ENCODE peak calls at places on chromosome 6, in eight cellular contexts. E is psoas muscle, A is ovary, K is lower leg skin, T is tibial nerve, I is brain microvascular endothelial cell, L is fibroblast of mammary gland, P is endodermal cell. X is an unnamed sample.

GRCh38 chr6:158237656-158238055 is 69.5 kb downstream of the GTF2H5 start:
- DNase-seq in A (no peak), E (no peak), L (no peak), I (no peak), T (no peak), P (no peak), K (no peak), X (no peak)

GRCh38 chr6:24522090-24522820 is 27.5 kb downstream of the ALDH5A1 start:
- DNase-seq in I (no peak), A (peak), T (no peak), E (no peak), P (no peak), L (peak), K (no peak), X (no peak)

GRCh38 chr6:139778688-139779087 is 404.2 kb upstream of the CITED2 start:
- DNase-seq in T (no peak), K (no peak), P (no peak), E (no peak), L (peak), A (no peak), I (peak), X (no peak)

GRCh38 chr6:2019051-2019450 is 226.4 kb downstream of the GMDS start:
- DNase-seq in A (no peak), I (no peak), E (no peak), P (no peak), L (no peak), K (no peak), T (no peak), X (no peak)

GRCh38 chr6:162226810-162227209 is 500.8 kb downstream of the PRKN start:
- DNase-seq in I (no peak), P (no peak), E (no peak), T (no peak), A (no peak), L (no peak), K (no peak), X (no peak)

GRCh38 chr6:148365037-148365436 is 22.4 kb downstream of the SASH1 start:
- DNase-seq in L (no peak), I (no peak), P (no peak), T (no peak), A (no peak), K (no peak), E (no peak), X (no peak)

GRCh38 chr6:46719099-46719498 is 16.1 kb downstream of the PLA2G7 start:
- DNase-seq in T (no peak), K (no peak), L (peak), P (no peak), A (no peak), E (no peak), I (peak), X (peak)

GRCh38 chr6:46612645-46613044 is 40.0 kb downstream of the CYP39A1 start:
- DNase-seq in L (no peak), I (no peak), E (no peak), P (no peak), A (no peak), T (no peak), K (no peak), X (no peak)

GRCh38 chr6:64732888-64733287 is 974.1 kb downstream of the EYS start:
- DNase-seq in I (no peak), K (no peak), P (no peak), L (no peak), E (no peak), T (no peak), A (no peak), X (peak)

GRCh38 chr6:14255916-14256315 is 138.3 kb downstream of the CD83 start:
- DNase-seq in T (no peak), P (no peak), L (no peak), I (no peak), A (no peak), K (no peak), E (no peak), X (no peak)

GRCh38 chr6:167764713-167765479 is 61.8 kb upstream of the AFDN start:
- DNase-seq in L (no peak), T (no peak), A (no peak), K (peak), E (no peak), I (no peak), P (peak), X (no peak)

GRCh38 chr6:72554761-72555221 is 67.1 kb upstream of the KCNQ5 start:
- DNase-seq in P (no peak), I (peak), K (no peak), E (no peak), T (no peak), L (no peak), A (no peak), X (no peak)

GRCh38 chr6:109358204-109358603 is 24.1 kb downstream of the CD164 start:
- DNase-seq in E (no peak), T (no peak), I (no peak), L (no peak), P (no peak), K (no peak), A (no peak), X (no peak)

GRCh38 chr6:149766156-149766768 is 16.7 kb downstream of the PCMT1 start:
- DNase-seq in I (peak), K (no peak), E (no peak), P (no peak), T (no peak), A (no peak), L (peak), X (peak)

GRCh38 chr6:46900266-46900665 is 21.5 kb downstream of the ADGRF5 start:
- DNase-seq in P (no peak), T (no peak), I (no peak), A (no peak), K (no peak), E (no peak), L (no peak), X (no peak)

GRCh38 chr6:118704911-118705310 is 53.5 kb upstream of the CEP85L start:
- DNase-seq in I (peak), K (no peak), A (no peak), E (no peak), L (no peak), T (no peak), P (no peak), X (no peak)

GRCh38 chr6:141265748-141266647 is 866.7 kb upstream of the GJE1 start:
- DNase-seq in L (peak), K (no peak), I (no peak), A (no peak), E (no peak), P (no peak), T (no peak), X (no peak)

GRCh38 chr6:3601570-3601969 is 144.7 kb upstream of the SLC22A23 start:
- DNase-seq in E (no peak), I (no peak), A (no peak), K (no peak), P (no peak), T (no peak), L (no peak), X (no peak)

GRCh38 chr6:124881898-124882579 is 80.2 kb upstream of the RNF217 start:
- DNase-seq in K (no peak), T (no peak), I (peak), P (no peak), A (no peak), L (peak), E (no peak), X (peak)

GRCh38 chr6:24709014-24709711 is 9.8 kb downstream of the C6orf62 start:
- DNase-seq in P (no peak), I (no peak), L (no peak), E (no peak), A (no peak), K (no peak), T (no peak), X (no peak)

GRCh38 chr6:90478278-90478677 is 108.6 kb downstream of the MAP3K7 start:
- DNase-seq in P (peak), A (no peak), E (no peak), K (no peak), T (no peak), L (no peak), I (no peak), X (no peak)

GRCh38 chr6:48378874-48379407 is 267.9 kb upstream of the PTCHD4 start:
- DNase-seq in L (no peak), T (no peak), P (no peak), A (no peak), E (no peak), I (no peak), K (no peak), X (no peak)

GRCh38 chr6:125679651-125680050 is 69.8 kb upstream of the HEY2 start:
- DNase-seq in I (no peak), P (no peak), K (no peak), E (no peak), T (no peak), A (no peak), L (no peak), X (no peak)

GRCh38 chr6:88161921-88162320 is 4.2 kb downstream of the CNR1 start:
- DNase-seq in I (no peak), K (no peak), E (no peak), A (no peak), L (no peak), T (no peak), P (no peak), X (no peak)

DNA sequence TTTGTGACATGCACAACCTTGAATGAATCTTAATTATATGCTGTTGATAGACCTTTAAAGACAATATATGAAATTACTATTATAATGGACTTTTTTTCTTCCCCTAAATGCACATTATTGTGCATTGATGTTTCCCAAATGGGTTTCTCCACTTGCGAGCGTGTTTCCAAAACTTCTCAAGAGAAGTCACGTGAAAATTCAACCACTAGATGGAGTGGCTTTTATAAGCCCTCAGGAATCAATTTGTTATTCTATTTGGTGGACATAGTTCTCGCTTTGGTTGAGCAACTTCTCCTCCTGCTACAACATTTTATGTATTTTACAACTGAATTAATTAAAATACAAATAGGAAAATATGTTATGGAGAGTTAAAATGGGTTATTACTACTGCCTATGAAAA is 9.0 kb downstream of the CNR1 start:
- DNase-seq in I (no peak), P (no peak), A (no peak), E (no peak), T (no peak), K (no peak), L (peak), X (no peak)
- TF ChIP-seq CTCF in I (peak), P (peak), A (no peak), E (no peak), T (no peak), K (no peak), L (no peak), X (no peak)

DNA sequence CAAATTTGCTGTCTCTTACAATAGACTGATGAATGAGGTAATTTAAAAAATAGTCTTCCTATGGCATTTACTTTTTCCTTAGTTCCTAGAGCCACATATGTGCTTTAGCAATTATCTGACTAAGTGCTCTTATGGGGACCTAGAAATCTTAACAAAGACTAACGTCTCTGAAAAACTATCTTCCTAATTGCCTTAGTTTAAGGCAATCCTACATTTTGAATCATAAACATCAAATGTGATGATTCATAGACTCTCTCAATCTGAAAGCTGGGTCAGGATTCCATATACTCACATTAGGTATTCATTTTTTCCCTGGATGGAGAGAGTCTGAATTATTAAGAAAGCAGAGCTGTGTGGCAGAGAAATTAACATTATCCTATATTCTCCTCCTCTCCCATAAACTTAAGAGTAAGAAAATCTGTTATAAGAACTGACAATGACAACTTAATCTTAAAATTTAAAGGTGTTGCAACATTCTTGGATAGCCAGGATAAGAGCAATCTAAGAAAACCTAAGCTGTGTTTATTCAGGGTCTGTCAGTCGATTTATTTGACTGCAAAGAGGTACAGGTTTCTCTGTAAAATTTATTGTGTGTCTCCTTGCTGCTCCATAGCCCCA is 1.7 kb upstream of the PRL start:
- DNase-seq in L (peak), K (no peak), P (no peak), A (no peak), T (no peak), I (no peak), E (no peak), X (peak)
- TF ChIP-seq CTCF in L (no peak), K (no peak), P (no peak), A (no peak), T (no peak), I (no peak), E (no peak), X (no peak)

GRCh38 chr6:135002229-135002844 is 52.3 kb downstream of the HBS1L start:
- DNase-seq in T (no peak), A (no peak), K (no peak), L (peak), P (no peak), E (no peak), I (no peak), X (peak)
- TF ChIP-seq CTCF in T (peak), A (peak), K (no peak), L (peak), P (peak), E (peak), I (peak), X (peak)

GRCh38 chr6:28922841-28923317 is 906 bp downstream of the TRIM27 start:
- DNase-seq in A (no peak), E (no peak), I (peak), P (no peak), K (no peak), L (peak), T (peak), X (peak)

GRCh38 chr6:28927856-28928255 is 4.1 kb upstream of the TRIM27 start:
- DNase-seq in K (no peak), A (no peak), I (no peak), L (no peak), T (no peak), E (no peak), P (no peak), X (no peak)

GRCh38 chr6:28922004-28922840 is 1.6 kb downstream of the TRIM27 start:
- DNase-seq in K (no peak), A (no peak), I (peak), L (peak), T (no peak), E (no peak), P (no peak), X (peak)

GRCh38 chr6:28920281-28920680 is 3.5 kb downstream of the TRIM27 start:
- DNase-seq in K (no peak), P (no peak), A (no peak), E (no peak), T (no peak), I (no peak), L (no peak), X (no peak)

GRCh38 chr6:28923318-28924102 is at the start of gene TRIM27:
- DNase-seq in K (peak), I (peak), L (peak), T (peak), E (peak), P (peak), A (peak), X (peak)
- TF ChIP-seq CTCF in K (no peak), I (no peak), L (no peak), T (no peak), E (peak), P (no peak), A (peak), X (no peak)

GRCh38 chr6:69722683-69723082 is 74.1 kb downstream of the LMBRD1 start:
- DNase-seq in I (no peak), P (no peak), T (no peak), E (no peak), L (no peak), K (no peak), A (no peak), X (no peak)

DNA sequence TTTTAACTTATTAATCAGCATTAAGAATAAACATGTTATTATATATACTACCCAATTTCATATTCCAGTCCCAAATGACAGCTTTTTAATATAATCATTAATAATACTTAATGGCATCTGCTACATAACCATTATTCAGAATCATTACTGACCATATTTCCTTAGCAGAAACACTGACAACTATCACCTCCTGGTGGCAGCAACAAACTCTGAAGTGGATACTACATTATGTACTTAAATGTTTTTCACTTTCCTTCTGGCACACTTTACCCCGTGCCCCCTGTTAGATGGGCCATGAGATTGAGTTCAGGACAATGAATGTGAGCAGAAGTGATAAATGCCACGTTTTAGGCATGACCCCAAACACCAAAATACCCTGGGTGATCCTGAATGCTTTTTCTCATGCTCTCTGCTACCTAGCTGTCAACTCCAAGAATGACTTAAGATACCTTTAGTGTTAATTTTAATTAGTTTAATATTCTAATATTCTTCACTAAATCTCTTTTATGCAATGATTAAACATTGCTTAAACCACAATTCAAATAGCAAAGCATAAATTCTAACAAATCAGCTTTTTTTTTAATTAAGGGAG is 77.1 kb downstream of the LMBRD1 start:
- DNase-seq in A (no peak), P (peak), T (no peak), L (peak), I (peak), E (no peak), K (no peak), X (peak)
- TF ChIP-seq CTCF in A (no peak), P (peak), T (no peak), L (peak), I (peak), E (peak), K (no peak), X (peak)

GRCh38 chr6:105300090-105300489 is 102.8 kb downstream of the PREP start:
- DNase-seq in L (peak), I (no peak), E (no peak), P (no peak), A (no peak), K (no peak), T (no peak), X (no peak)

GRCh38 chr6:105304366-105304765 is 98.5 kb downstream of the PREP start:
- DNase-seq in K (no peak), E (no peak), I (no peak), T (no peak), L (no peak), A (no peak), P (no peak), X (no peak)

GRCh38 chr6:105301756-105302616 is 100.9 kb downstream of the PREP start:
- DNase-seq in P (no peak), K (no peak), L (no peak), T (no peak), A (no peak), I (no peak), E (no peak), X (no peak)

GRCh38 chr6:105301072-105301503 is 101.8 kb downstream of the PREP start:
- DNase-seq in P (no peak), L (no peak), E (no peak), A (no peak), I (no peak), T (no peak), K (no peak), X (no peak)

DNA sequence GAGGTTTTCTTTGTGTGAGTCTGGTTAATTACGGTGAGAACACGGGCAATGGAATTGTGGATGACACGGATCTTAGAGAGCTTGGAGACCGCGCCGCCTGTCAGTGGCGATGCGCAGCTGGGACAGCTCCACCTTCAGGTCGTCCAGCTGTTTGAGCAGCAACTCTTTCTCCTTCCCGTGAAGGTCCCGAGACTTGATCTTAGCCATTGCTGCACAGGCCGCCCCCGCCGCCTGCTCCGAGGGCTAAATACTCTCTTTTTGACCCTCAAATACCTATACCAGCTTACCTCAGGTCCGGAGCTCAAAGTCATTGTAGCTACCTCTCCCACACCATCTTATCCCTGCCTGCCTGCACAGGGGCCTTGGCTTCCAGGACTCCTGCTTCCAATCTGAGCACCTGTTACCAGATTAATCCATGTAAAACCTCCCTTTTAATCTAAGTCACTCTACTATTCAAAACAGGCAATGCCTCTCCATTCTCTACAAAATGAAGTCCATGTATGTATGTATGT is 100.2 kb downstream of the PREP start:
- DNase-seq in E (peak), A (no peak), K (no peak), T (no peak), P (peak), I (no peak), L (no peak), X (no peak)
- TF ChIP-seq CTCF in E (peak), A (no peak), K (no peak), T (no peak), P (peak), I (no peak), L (no peak), X (no peak)

DNA sequence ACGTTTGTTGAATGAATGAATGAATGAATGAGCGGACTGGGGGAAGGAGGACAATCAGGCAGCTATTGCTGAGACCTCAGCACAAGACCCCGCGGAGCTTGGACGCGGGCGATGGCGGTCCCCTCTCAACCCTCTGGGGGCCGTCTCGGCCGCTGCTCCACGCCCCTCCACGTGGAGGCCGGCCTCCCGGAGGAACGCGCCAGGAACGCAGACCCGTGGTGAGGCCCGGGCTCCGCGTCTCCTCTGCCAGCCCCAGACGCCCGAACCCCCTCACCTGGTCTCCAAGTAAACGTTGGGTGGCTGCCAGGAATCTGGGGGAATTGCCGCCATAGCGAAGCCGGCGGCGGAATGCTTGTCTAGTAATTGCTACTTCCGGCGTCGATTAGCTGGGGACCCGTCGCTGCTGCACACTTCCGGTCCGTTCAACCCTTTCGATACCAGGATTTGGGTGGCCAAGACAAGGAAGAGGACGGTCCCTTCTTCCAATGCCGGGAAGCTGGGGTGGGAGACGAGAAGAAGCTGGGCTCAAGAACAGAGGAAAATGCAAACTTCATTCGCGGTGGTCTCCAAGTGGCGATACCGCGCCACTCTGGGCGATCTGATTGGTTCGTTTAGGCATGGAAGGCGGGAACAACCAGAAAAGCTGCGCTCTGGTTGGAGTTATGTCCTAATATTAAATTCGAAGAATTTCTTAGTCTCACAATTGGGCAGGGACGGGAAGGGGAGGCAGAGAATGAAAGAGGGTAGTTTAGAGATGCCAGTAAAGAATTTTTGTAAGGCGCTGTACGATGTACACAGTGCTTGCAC is at the start of gene PPIL1:
- DNase-seq in T (peak), A (peak), L (peak), I (peak), P (peak), E (peak), K (peak), X (peak)
- TF ChIP-seq CTCF in T (no peak), A (no peak), L (no peak), I (peak), P (no peak), E (no peak), K (no peak), X (no peak)